ENCODE peak calls at places on chromosomes 2 and 18, in seven cellular contexts. X, N, E, K, G, Z and A are unnamed samples.
A peak's percentile ranks its signal among the peaks of the same experiment; 100 is the strongest.

GRCh38 chr2:11355194-11356053 is 11.0 kb upstream of the ROCK2 start:
- DNase-seq in X (no peak), N (no peak), E (no peak), K (no peak), G (no peak), Z (no peak), A (no peak)

GRCh38 chr18:59846814-59847490 is 52.8 kb upstream of the PMAIP1 start:
- DNase-seq in X (peak; percentile 19), N (no peak), E (no peak), K (peak; percentile 87), G (peak; percentile 26), Z (no peak), A (peak; percentile 49)

GRCh38 chr2:80086831-80087230 is 217.7 kb downstream of the LRRTM1 start:
- DNase-seq in X (no peak), N (no peak), E (no peak), K (no peak), G (peak; percentile 77), Z (no peak), A (no peak)

GRCh38 chr18:69974365-69974764 is 26.7 kb upstream of the CD226 start:
- DNase-seq in X (no peak), N (no peak), E (no peak), K (no peak), G (no peak), Z (no peak), A (no peak)

GRCh38 chr2:166361351-166362153 is 14.2 kb downstream of the SCN9A start:
- DNase-seq in X (no peak), N (no peak), E (no peak), K (peak; percentile 36), G (no peak), Z (no peak), A (no peak)

GRCh38 chr2:31397099-31397498 is 17.4 kb downstream of the XDH start:
- DNase-seq in X (no peak), N (no peak), E (no peak), K (no peak), G (no peak), Z (no peak), A (no peak)

GRCh38 chr2:74777161-74777900 is 56.6 kb upstream of the HK2 start:
- DNase-seq in X (no peak), N (no peak), E (no peak), K (no peak), G (no peak), Z (no peak), A (peak; percentile 45)

GRCh38 chr2:147703171-147703570 is 141.7 kb upstream of the ACVR2A start:
- DNase-seq in X (no peak), N (no peak), E (no peak), K (no peak), G (no peak), Z (no peak), A (no peak)

GRCh38 chr2:156339110-156339847 is 6.8 kb upstream of the NR4A2 start:
- DNase-seq in X (no peak), N (no peak), E (no peak), K (peak; percentile 28), G (no peak), Z (no peak), A (no peak)

GRCh38 chr2:238719641-238720040 is 128.2 kb upstream of the TWIST2 start:
- DNase-seq in X (no peak), N (no peak), E (no peak), K (no peak), G (no peak), Z (no peak), A (no peak)

GRCh38 chr2:45908316-45909150 is 257.1 kb downstream of the PRKCE start:
- DNase-seq in X (no peak), N (no peak), E (no peak), K (no peak), G (no peak), Z (no peak), A (no peak)

GRCh38 chr2:1553671-1554295 is 140.5 kb downstream of the TPO start:
- DNase-seq in X (no peak), N (peak; percentile 78), E (peak; percentile 72), K (no peak), G (peak; percentile 59), Z (peak; percentile 42), A (no peak)

GRCh38 chr2:233598952-233599351 is 18.5 kb upstream of the UGT1A8 start:
- DNase-seq in X (no peak), N (no peak), E (no peak), K (no peak), G (no peak), Z (no peak), A (no peak)

GRCh38 chr2:71291398-71291797 is 40.2 kb upstream of the ZNF638 start:
- DNase-seq in X (no peak), N (no peak), E (no peak), K (no peak), G (no peak), Z (no peak), A (no peak)